ENCODE peak calls at places on chromosomes 12 and 14, in five cellular contexts. K is SK-N-SH, C is PC-3, Y is HCT116, W is fibroblast of lung. B is an unnamed sample.

GRCh38 chr14:57486767-57487379 is 6.8 kb downstream of the CCDC198 start:
- DNase-seq in Y (peak; percentile 18), W (peak; percentile 62), K (peak; percentile 25), C (peak; percentile 86), B (no peak)

GRCh38 chr12:452667-453210 is 7.0 kb upstream of the B4GALNT3 start:
- DNase-seq in Y (no peak), W (no peak), C (no peak), K (no peak), B (no peak)

GRCh38 chr14:42110167-42110566 is 503.5 kb downstream of the LRFN5 start:
- DNase-seq in W (peak; percentile 74), K (peak; percentile 1), C (peak; percentile 85), Y (no peak), B (peak; percentile 53)

GRCh38 chr12:70648191-70648590 is 11.0 kb upstream of the PTPRB start:
- DNase-seq in K (no peak), Y (no peak), C (no peak), W (no peak), B (no peak)

GRCh38 chr12:114726092-114726710 is 42.2 kb upstream of the TBX3 start:
- DNase-seq in K (peak; percentile 69), C (no peak), Y (no peak), W (no peak), B (no peak)

GRCh38 chr14:19874842-19875241 is at the start of gene OR4K2:
- DNase-seq in C (no peak), W (no peak), Y (no peak), K (no peak), B (no peak)

GRCh38 chr14:95490127-95490526 is 26.3 kb downstream of the SYNE3 start:
- DNase-seq in W (no peak), Y (no peak), C (no peak), K (no peak), B (no peak)

GRCh38 chr12:92627511-92627910 is 75.3 kb upstream of the PLEKHG7 start:
- DNase-seq in W (no peak), K (no peak), Y (no peak), C (no peak), B (no peak)

GRCh38 chr12:91817512-91817911 is 328.1 kb downstream of the BTG1 start:
- DNase-seq in K (no peak), C (peak; percentile 82), W (no peak), Y (no peak), B (no peak)

GRCh38 chr12:79252358-79253075 is 387.9 kb downstream of the SYT1 start:
- DNase-seq in C (peak; percentile 49), W (peak; percentile 18), Y (no peak), K (no peak), B (no peak)

GRCh38 chr12:120367252-120367923 is 1.6 kb downstream of the MSI1 start:
- DNase-seq in K (peak; percentile 70), Y (no peak), W (no peak), C (no peak), B (peak; percentile 87)

GRCh38 chr14:51529731-51530130 is 122.0 kb upstream of the FRMD6 start:
- DNase-seq in C (no peak), K (peak; percentile 28), W (no peak), Y (no peak), B (no peak)

GRCh38 chr14:68512088-68512487 is 280.8 kb downstream of the ZFP36L1 start:
- DNase-seq in W (peak; percentile 64), Y (no peak), C (no peak), K (peak; percentile 66), B (no peak)

GRCh38 chr14:103155013-103155412 is 31.8 kb downstream of the TNFAIP2 start:
- DNase-seq in Y (peak; percentile 61), C (peak; percentile 60), K (peak; percentile 77), W (peak; percentile 63), B (peak; percentile 39)

GRCh38 chr14:93538411-93538810 is 107.7 kb downstream of the UNC79 start:
- DNase-seq in C (peak; percentile 20), W (no peak), Y (peak; percentile 38), K (peak; percentile 32), B (peak; percentile 73)

GRCh38 chr12:132474237-132474741 is 15.7 kb upstream of the FBRSL1 start:
- DNase-seq in Y (no peak), K (peak; percentile 65), C (no peak), W (no peak), B (peak; percentile 69)

GRCh38 chr12:13472690-13473089 is 276.2 kb downstream of the EMP1 start:
- DNase-seq in C (peak; percentile 41), K (no peak), Y (no peak), W (no peak), B (no peak)

GRCh38 chr12:105418232-105418631 is 87.7 kb downstream of the C12orf75 start:
- DNase-seq in Y (no peak), K (no peak), C (peak; percentile 81), W (peak; percentile 57), B (peak; percentile 66)

GRCh38 chr12:31226639-31227038 is 99.3 kb downstream of the SINHCAF start:
- DNase-seq in C (no peak), Y (no peak), W (no peak), K (peak; percentile 76), B (peak; percentile 56)

GRCh38 chr14:106530423-106531107 is 1004.2 kb downstream of the TMEM121 start:
- DNase-seq in Y (no peak), W (no peak), C (no peak), K (no peak), B (no peak)

GRCh38 chr14:20002319-20002718 is 356 bp downstream of the OR4Q2 start:
- DNase-seq in Y (no peak), W (no peak), C (no peak), K (no peak), B (no peak)

GRCh38 chr12:118189761-118190181 is 53.8 kb downstream of the PEBP1 start:
- DNase-seq in Y (no peak), W (peak; percentile 86), K (peak; percentile 53), C (no peak), B (peak; percentile 83)

GRCh38 chr14:94665121-94665520 is 52.9 kb downstream of the SERPINA3 start:
- DNase-seq in C (no peak), W (peak; percentile 32), Y (no peak), K (no peak), B (no peak)

GRCh38 chr14:90451443-90451842 is 54.6 kb downstream of the CALM1 start:
- DNase-seq in C (no peak), W (no peak), K (peak; percentile 38), Y (no peak), B (no peak)

GRCh38 chr12:100913872-100914600 is 119.5 kb downstream of the ANO4 start:
- DNase-seq in K (no peak), Y (no peak), W (peak; percentile 70), C (no peak), B (no peak)

GRCh38 chr12:51025182-51025747 is 919 bp downstream of the SLC11A2 start:
- DNase-seq in C (no peak), Y (no peak), W (peak; percentile 14), K (no peak), B (no peak)

DNA sequence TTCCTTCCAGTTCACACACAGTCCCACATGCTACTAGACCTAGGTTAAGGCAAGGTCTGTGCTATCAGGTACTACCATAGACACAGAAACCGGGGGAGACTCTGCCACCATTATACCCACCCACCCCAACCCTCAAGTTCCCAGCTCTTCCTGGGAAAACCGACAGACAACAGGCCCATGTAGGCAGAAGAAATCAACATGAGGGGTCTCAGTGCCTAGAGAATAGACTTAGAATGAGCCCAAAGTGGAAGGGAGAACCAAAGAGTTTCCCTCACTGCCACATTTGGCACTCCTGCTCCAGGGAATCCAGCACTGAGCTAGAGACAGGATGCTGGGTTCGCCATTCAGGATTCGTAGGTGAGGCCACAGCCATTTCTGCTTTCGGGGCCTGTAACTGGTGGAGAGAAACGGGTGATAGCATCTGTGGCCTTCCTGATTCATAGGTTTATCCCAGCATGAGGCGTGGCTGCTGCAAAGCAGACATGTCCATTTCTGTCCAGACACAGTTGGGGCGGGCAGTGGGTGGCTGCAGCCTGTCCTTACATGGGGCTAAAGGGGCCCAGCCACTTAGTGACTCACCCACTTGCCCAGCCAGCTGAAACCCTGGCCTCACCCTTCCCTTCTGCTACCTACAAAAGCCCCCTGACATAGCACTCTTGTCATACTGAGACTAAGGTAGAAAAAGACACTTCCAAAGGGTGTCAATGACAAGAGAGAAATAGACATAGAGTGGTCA is 69.4 kb downstream of the IRF2BPL start:
- DNase-seq in K (peak; percentile 77), W (peak; percentile 49), C (peak; percentile 57), Y (peak; percentile 64), B (no peak)
- H3K9ac ChIP-seq in K (peak overlapping the region; percentile 46), W (peak overlapping the region; percentile 6), C (no peak overlapping the region), Y (peak overlapping the region; percentile 78), B (no peak overlapping the region)

DNA sequence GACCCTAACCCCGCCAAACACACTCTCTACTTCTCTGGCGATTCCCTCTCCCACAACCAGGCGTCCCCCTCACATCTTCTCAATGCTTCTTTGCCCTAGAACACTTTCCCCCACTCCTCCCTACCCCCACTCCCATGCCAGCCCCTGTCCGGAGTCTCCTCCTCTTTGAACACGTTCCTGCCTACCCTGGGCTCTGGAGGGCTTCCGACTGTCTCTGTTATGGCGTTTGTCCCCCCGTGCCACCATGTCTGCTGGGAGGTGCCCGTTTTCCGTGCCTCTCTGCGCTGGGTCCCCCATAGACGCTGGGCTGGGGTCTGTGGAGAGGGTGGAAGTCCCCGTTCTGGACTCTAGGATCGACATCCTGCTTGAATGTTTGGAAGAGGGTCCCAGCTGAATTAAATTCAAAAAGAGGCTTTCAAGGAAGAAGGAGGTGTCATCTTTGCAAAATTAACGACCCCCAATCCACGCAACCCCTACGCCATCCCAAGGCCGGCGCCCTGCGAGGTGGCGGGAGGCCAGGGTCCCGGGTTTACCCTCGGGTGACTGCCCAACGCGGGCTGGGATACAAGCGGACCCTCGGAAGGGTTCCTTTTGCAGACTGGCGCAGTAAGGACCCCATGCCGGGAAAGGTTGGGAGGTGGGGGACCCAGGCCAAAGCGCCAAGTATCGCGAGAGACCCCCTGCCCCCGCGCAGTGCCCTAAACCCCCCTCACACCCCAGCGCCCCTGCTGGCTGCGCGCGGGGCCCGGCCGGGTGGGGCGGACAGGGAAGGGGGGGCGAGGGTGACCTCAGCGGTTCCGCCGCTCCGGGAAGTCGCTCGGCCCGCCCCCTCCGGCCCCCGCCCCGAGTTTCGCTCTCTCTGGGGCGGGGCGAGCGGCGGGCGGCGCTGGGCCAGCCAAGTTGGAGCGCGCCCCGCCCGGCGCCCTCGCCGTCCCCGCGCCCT is 973 bp upstream of the ZBTB42 start:
- DNase-seq in W (peak; percentile 78), C (peak; percentile 77), K (peak; percentile 97), Y (no peak), B (peak; percentile 88)
- H3K4me3 ChIP-seq in W (peak overlapping the region; percentile 8), C (peak overlapping the region; percentile 54), K (peak overlapping the region; percentile 47), Y (peak overlapping the region; percentile 20), B (peak overlapping the region; percentile 90)

GRCh38 chr12:107093547-107094448 is at the start of gene CRY1:
- DNase-seq in Y (peak; percentile 92), C (peak; percentile 98), K (peak; percentile 95), W (peak; percentile 95), B (peak; percentile 99)

GRCh38 chr12:107096571-107096970 is 3.2 kb upstream of the CRY1 start:
- DNase-seq in W (no peak), Y (no peak), K (no peak), C (no peak), B (no peak)

GRCh38 chr12:107091989-107092641 is 1.2 kb downstream of the CRY1 start:
- DNase-seq in C (peak; percentile 97), Y (peak; percentile 96), K (peak; percentile 57), W (peak; percentile 95), B (peak; percentile 80)

GRCh38 chr12:107091381-107091780 is 2.0 kb downstream of the CRY1 start:
- DNase-seq in Y (no peak), C (peak; percentile 79), K (no peak), W (peak; percentile 76), B (no peak)

GRCh38 chr12:107092669-107093546 is 441 bp downstream of the CRY1 start:
- DNase-seq in Y (no peak), K (peak; percentile 52), C (peak; percentile 40), W (no peak), B (peak; percentile 85)
- H3K9ac ChIP-seq in Y (peak overlapping the region; percentile 86), K (peak overlapping the region; percentile 93), C (peak overlapping the region; percentile 85), W (peak overlapping the region; percentile 99), B (peak overlapping the region; percentile 94)

GRCh38 chr14:74518221-74518620 is 24.7 kb downstream of the ISCA2 start:
- DNase-seq in C (no peak), W (no peak), Y (no peak), K (no peak), B (no peak)
- H3K4me3 ChIP-seq in C (no peak overlapping the region), W (no peak overlapping the region), Y (no peak overlapping the region), K (no peak overlapping the region), B (no peak overlapping the region)

GRCh38 chr12:32561931-32562341 is 117.2 kb upstream of the DNM1L start:
- DNase-seq in C (no peak), K (no peak), Y (no peak), W (no peak), B (no peak)
- H3K9ac ChIP-seq in C (no peak overlapping the region), K (no peak overlapping the region), Y (no peak overlapping the region), W (no peak overlapping the region), B (no peak overlapping the region)

B was measured in endodermal cell.